ENCODE peak calls at places on chromosome 9, in ten cellular contexts. One of them, this sample, is unnamed. For H3K4me1, the result is how much of the 10 kb centered on the place peaks cover.

GRCh38 chr9:114988962-114989599 is 58.7 kb upstream of the TNFSF8 start:
- DNase-seq in mucosa of descending colon: no peak
- DNase-seq in fibroblast of lung: peak
- DNase-seq in right lobe of liver: no peak
- DNase-seq in aorta: no peak
- DNase-seq in heart left ventricle: no peak
- DNase-seq in ovary: no peak
- DNase-seq in GM23248: peak
- DNase-seq in SJSA1: no peak
- DNase-seq in HCT116: no peak
- DNase-seq in this sample: peak

GRCh38 chr9:83572524-83572923 is 34.3 kb upstream of the FRMD3 start:
- DNase-seq in mucosa of descending colon: no peak
- DNase-seq in fibroblast of lung: no peak
- DNase-seq in right lobe of liver: no peak
- DNase-seq in aorta: no peak
- DNase-seq in heart left ventricle: no peak
- DNase-seq in ovary: no peak
- DNase-seq in GM23248: no peak
- DNase-seq in SJSA1: no peak
- DNase-seq in HCT116: no peak
- DNase-seq in this sample: peak

GRCh38 chr9:120977321-120977720 is 50.7 kb upstream of the TRAF1 start:
- DNase-seq in mucosa of descending colon: no peak
- DNase-seq in fibroblast of lung: no peak
- DNase-seq in right lobe of liver: no peak
- DNase-seq in aorta: no peak
- DNase-seq in heart left ventricle: no peak
- DNase-seq in ovary: no peak
- DNase-seq in GM23248: no peak
- DNase-seq in SJSA1: no peak
- DNase-seq in HCT116: no peak
- DNase-seq in this sample: no peak

GRCh38 chr9:73565833-73566465 is 414.3 kb downstream of the ANXA1 start:
- DNase-seq in mucosa of descending colon: no peak
- DNase-seq in fibroblast of lung: no peak
- DNase-seq in right lobe of liver: no peak
- DNase-seq in aorta: no peak
- DNase-seq in heart left ventricle: peak
- DNase-seq in ovary: no peak
- DNase-seq in GM23248: peak
- DNase-seq in SJSA1: no peak
- DNase-seq in HCT116: no peak
- DNase-seq in this sample: peak

GRCh38 chr9:120654278-120654677 is 60.0 kb downstream of the MEGF9 start:
- DNase-seq in mucosa of descending colon: no peak
- DNase-seq in fibroblast of lung: no peak
- DNase-seq in right lobe of liver: no peak
- DNase-seq in aorta: no peak
- DNase-seq in heart left ventricle: no peak
- DNase-seq in ovary: no peak
- DNase-seq in GM23248: peak
- DNase-seq in SJSA1: no peak
- DNase-seq in HCT116: no peak
- DNase-seq in this sample: no peak

GRCh38 chr9:113875917-113876805 is at the start of gene ZNF618:
- DNase-seq in mucosa of descending colon: peak
- DNase-seq in fibroblast of lung: peak
- DNase-seq in right lobe of liver: peak
- DNase-seq in aorta: peak
- DNase-seq in heart left ventricle: peak
- DNase-seq in ovary: no peak
- DNase-seq in GM23248: peak
- DNase-seq in SJSA1: no peak
- DNase-seq in HCT116: no peak
- DNase-seq in this sample: peak

GRCh38 chr9:120713257-120714087 is 798 bp downstream of the MEGF9 start:
- DNase-seq in mucosa of descending colon: peak
- DNase-seq in fibroblast of lung: peak
- DNase-seq in right lobe of liver: peak
- DNase-seq in aorta: peak
- DNase-seq in heart left ventricle: peak
- DNase-seq in ovary: peak
- DNase-seq in GM23248: peak
- DNase-seq in SJSA1: no peak
- DNase-seq in HCT116: no peak
- DNase-seq in this sample: peak

GRCh38 chr9:89985078-89985477 is 380.3 kb downstream of the GADD45G start:
- DNase-seq in mucosa of descending colon: no peak
- DNase-seq in fibroblast of lung: no peak
- DNase-seq in right lobe of liver: no peak
- DNase-seq in aorta: no peak
- DNase-seq in heart left ventricle: no peak
- DNase-seq in ovary: no peak
- DNase-seq in GM23248: no peak
- DNase-seq in SJSA1: no peak
- DNase-seq in HCT116: no peak
- DNase-seq in this sample: no peak

GRCh38 chr9:127308559-127309429 is 44.2 kb downstream of the GARNL3 start:
- DNase-seq in mucosa of descending colon: no peak
- DNase-seq in fibroblast of lung: peak
- DNase-seq in right lobe of liver: no peak
- DNase-seq in aorta: no peak
- DNase-seq in heart left ventricle: no peak
- DNase-seq in ovary: no peak
- DNase-seq in GM23248: peak
- DNase-seq in SJSA1: no peak
- DNase-seq in HCT116: no peak
- DNase-seq in this sample: peak

GRCh38 chr9:114549677-114550330 is 37.8 kb upstream of the ATP6V1G1 start:
- DNase-seq in mucosa of descending colon: no peak
- DNase-seq in fibroblast of lung: no peak
- DNase-seq in right lobe of liver: no peak
- DNase-seq in aorta: no peak
- DNase-seq in heart left ventricle: no peak
- DNase-seq in ovary: no peak
- DNase-seq in GM23248: peak
- DNase-seq in SJSA1: no peak
- DNase-seq in HCT116: no peak
- DNase-seq in this sample: no peak

GRCh38 chr9:121880343-121880742 is 212.8 kb downstream of the TTLL11 start:
- DNase-seq in mucosa of descending colon: no peak
- DNase-seq in fibroblast of lung: no peak
- DNase-seq in right lobe of liver: no peak
- DNase-seq in aorta: no peak
- DNase-seq in heart left ventricle: no peak
- DNase-seq in ovary: no peak
- DNase-seq in GM23248: no peak
- DNase-seq in SJSA1: no peak
- DNase-seq in HCT116: no peak
- DNase-seq in this sample: peak

GRCh38 chr9:130623466-130623865 is 40.9 kb upstream of the PRDM12 start:
- DNase-seq in mucosa of descending colon: no peak
- DNase-seq in fibroblast of lung: no peak
- DNase-seq in right lobe of liver: no peak
- DNase-seq in aorta: no peak
- DNase-seq in heart left ventricle: no peak
- DNase-seq in ovary: no peak
- DNase-seq in GM23248: no peak
- DNase-seq in SJSA1: no peak
- DNase-seq in HCT116: no peak
- DNase-seq in this sample: no peak

GRCh38 chr9:129037767-129038098 is 1.3 kb downstream of the MIGA2 start:
- DNase-seq in mucosa of descending colon: no peak
- DNase-seq in fibroblast of lung: no peak
- DNase-seq in right lobe of liver: no peak
- DNase-seq in aorta: no peak
- DNase-seq in heart left ventricle: no peak
- DNase-seq in ovary: no peak
- DNase-seq in GM23248: peak
- DNase-seq in SJSA1: no peak
- DNase-seq in HCT116: no peak
- DNase-seq in this sample: no peak

GRCh38 chr9:33455952-33456351 is 8.6 kb upstream of the AQP3 start:
- DNase-seq in mucosa of descending colon: no peak
- DNase-seq in fibroblast of lung: no peak
- DNase-seq in right lobe of liver: no peak
- DNase-seq in aorta: no peak
- DNase-seq in heart left ventricle: no peak
- DNase-seq in ovary: no peak
- DNase-seq in GM23248: no peak
- DNase-seq in SJSA1: no peak
- DNase-seq in HCT116: no peak
- DNase-seq in this sample: no peak

GRCh38 chr9:3828495-3828894 is 302.7 kb upstream of the RFX3 start:
- DNase-seq in mucosa of descending colon: no peak
- DNase-seq in fibroblast of lung: no peak
- DNase-seq in right lobe of liver: no peak
- DNase-seq in aorta: no peak
- DNase-seq in heart left ventricle: no peak
- DNase-seq in ovary: no peak
- DNase-seq in GM23248: peak
- DNase-seq in SJSA1: no peak
- DNase-seq in HCT116: no peak
- DNase-seq in this sample: peak

GRCh38 chr9:27194401-27195091 is 85.5 kb downstream of the TEK start:
- DNase-seq in mucosa of descending colon: no peak
- DNase-seq in fibroblast of lung: peak
- DNase-seq in right lobe of liver: no peak
- DNase-seq in aorta: no peak
- DNase-seq in heart left ventricle: no peak
- DNase-seq in ovary: no peak
- DNase-seq in GM23248: peak
- DNase-seq in SJSA1: peak
- DNase-seq in HCT116: peak
- DNase-seq in this sample: peak

GRCh38 chr9:106880863-106881262 is 17.9 kb downstream of the ZNF462 start:
- DNase-seq in mucosa of descending colon: no peak
- DNase-seq in fibroblast of lung: peak
- DNase-seq in right lobe of liver: no peak
- DNase-seq in aorta: no peak
- DNase-seq in heart left ventricle: no peak
- DNase-seq in ovary: peak
- DNase-seq in GM23248: peak
- DNase-seq in SJSA1: no peak
- DNase-seq in HCT116: no peak
- DNase-seq in this sample: no peak

GRCh38 chr9:106883030-106883429 is 20.1 kb downstream of the ZNF462 start:
- DNase-seq in mucosa of descending colon: no peak
- DNase-seq in fibroblast of lung: no peak
- DNase-seq in right lobe of liver: no peak
- DNase-seq in aorta: no peak
- DNase-seq in heart left ventricle: no peak
- DNase-seq in ovary: no peak
- DNase-seq in GM23248: no peak
- DNase-seq in SJSA1: no peak
- DNase-seq in HCT116: no peak
- DNase-seq in this sample: no peak

GRCh38 chr9:106885451-106885850 is 22.5 kb downstream of the ZNF462 start:
- DNase-seq in mucosa of descending colon: no peak
- DNase-seq in fibroblast of lung: peak
- DNase-seq in right lobe of liver: no peak
- DNase-seq in aorta: no peak
- DNase-seq in heart left ventricle: no peak
- DNase-seq in ovary: no peak
- DNase-seq in GM23248: peak
- DNase-seq in SJSA1: no peak
- DNase-seq in HCT116: no peak
- DNase-seq in this sample: peak

GRCh38 chr9:106886111-106887046 is 23.4 kb downstream of the ZNF462 start:
- DNase-seq in mucosa of descending colon: no peak
- DNase-seq in fibroblast of lung: no peak
- DNase-seq in right lobe of liver: no peak
- DNase-seq in aorta: no peak
- DNase-seq in heart left ventricle: no peak
- DNase-seq in ovary: no peak
- DNase-seq in GM23248: peak
- DNase-seq in SJSA1: no peak
- DNase-seq in HCT116: no peak
- DNase-seq in this sample: no peak

GRCh38 chr9:106883626-106884190 is 20.7 kb downstream of the ZNF462 start:
- DNase-seq in mucosa of descending colon: no peak
- DNase-seq in fibroblast of lung: peak
- DNase-seq in right lobe of liver: no peak
- DNase-seq in aorta: no peak
- DNase-seq in heart left ventricle: no peak
- DNase-seq in ovary: no peak
- DNase-seq in GM23248: peak
- DNase-seq in SJSA1: no peak
- DNase-seq in HCT116: no peak
- DNase-seq in this sample: peak
- H3K4me1 ChIP-seq in mucosa of descending colon: under half
- H3K4me1 ChIP-seq in fibroblast of lung: under half
- H3K4me1 ChIP-seq in right lobe of liver: under half
- H3K4me1 ChIP-seq in aorta: under half
- H3K4me1 ChIP-seq in heart left ventricle: under half
- H3K4me1 ChIP-seq in ovary: under half
- H3K4me1 ChIP-seq in GM23248: under half
- H3K4me1 ChIP-seq in SJSA1: half or more
- H3K4me1 ChIP-seq in HCT116: under half
- H3K4me1 ChIP-seq in this sample: under half

GRCh38 chr9:76572205-76572550 is 113.2 kb downstream of the GCNT1 start:
- DNase-seq in mucosa of descending colon: no peak
- DNase-seq in fibroblast of lung: no peak
- DNase-seq in right lobe of liver: no peak
- DNase-seq in aorta: no peak
- DNase-seq in heart left ventricle: no peak
- DNase-seq in ovary: no peak
- DNase-seq in GM23248: peak
- DNase-seq in SJSA1: no peak
- DNase-seq in HCT116: no peak
- DNase-seq in this sample: no peak
- H3K4me3 ChIP-seq in mucosa of descending colon: no peak
- H3K4me3 ChIP-seq in fibroblast of lung: no peak
- H3K4me3 ChIP-seq in right lobe of liver: no peak
- H3K4me3 ChIP-seq in aorta: no peak
- H3K4me3 ChIP-seq in heart left ventricle: no peak
- H3K4me3 ChIP-seq in ovary: no peak
- H3K4me3 ChIP-seq in GM23248: peak
- H3K4me3 ChIP-seq in SJSA1: peak
- H3K4me3 ChIP-seq in HCT116: no peak
- H3K4me3 ChIP-seq in this sample: peak

GRCh38 chr9:34570422-34571179 is 18.9 kb downstream of the CNTFR start:
- DNase-seq in mucosa of descending colon: no peak
- DNase-seq in fibroblast of lung: no peak
- DNase-seq in right lobe of liver: no peak
- DNase-seq in aorta: no peak
- DNase-seq in heart left ventricle: no peak
- DNase-seq in ovary: no peak
- DNase-seq in GM23248: no peak
- DNase-seq in SJSA1: no peak
- DNase-seq in HCT116: no peak
- DNase-seq in this sample: no peak
- H3K4me1 ChIP-seq in mucosa of descending colon: under half
- H3K4me1 ChIP-seq in fibroblast of lung: under half
- H3K4me1 ChIP-seq in right lobe of liver: under half
- H3K4me1 ChIP-seq in aorta: under half
- H3K4me1 ChIP-seq in heart left ventricle: under half
- H3K4me1 ChIP-seq in ovary: under half
- H3K4me1 ChIP-seq in GM23248: under half
- H3K4me1 ChIP-seq in SJSA1: under half
- H3K4me1 ChIP-seq in HCT116: under half
- H3K4me1 ChIP-seq in this sample: under half

GRCh38 chr9:132061526-132061925 is 18.1 kb downstream of the MED27 start:
- DNase-seq in mucosa of descending colon: no peak
- DNase-seq in fibroblast of lung: no peak
- DNase-seq in right lobe of liver: no peak
- DNase-seq in aorta: no peak
- DNase-seq in heart left ventricle: no peak
- DNase-seq in ovary: no peak
- DNase-seq in GM23248: no peak
- DNase-seq in SJSA1: no peak
- DNase-seq in HCT116: no peak
- DNase-seq in this sample: no peak
- H3K4me3 ChIP-seq in mucosa of descending colon: no peak
- H3K4me3 ChIP-seq in fibroblast of lung: no peak
- H3K4me3 ChIP-seq in right lobe of liver: no peak
- H3K4me3 ChIP-seq in aorta: no peak
- H3K4me3 ChIP-seq in heart left ventricle: no peak
- H3K4me3 ChIP-seq in ovary: no peak
- H3K4me3 ChIP-seq in GM23248: no peak
- H3K4me3 ChIP-seq in SJSA1: no peak
- H3K4me3 ChIP-seq in HCT116: no peak
- H3K4me3 ChIP-seq in this sample: no peak